ENCODE peak calls at places on chromosomes 5 and 9, in four cellular contexts. F, S, D and E are unnamed samples.
A peak's percentile ranks its signal among the peaks of the same experiment; 100 is the strongest.

GRCh38 chr9:114319147-114319546 is 3.8 kb upstream of the ORM1 start:
- DNase-seq in S (peak; percentile 35), F (no peak), D (no peak), E (no peak)

GRCh38 chr5:7828269-7828668 is 22.7 kb downstream of the CFAP90 start:
- DNase-seq in S (no peak), F (peak; percentile 14), D (no peak), E (no peak)

GRCh38 chr5:164000819-164001218 is 495.4 kb downstream of the MAT2B start:
- DNase-seq in F (no peak), S (no peak), D (no peak), E (no peak)

GRCh38 chr9:120905794-120906248 is 20.8 kb downstream of the TRAF1 start:
- DNase-seq in F (no peak), S (no peak), D (peak; percentile 15), E (no peak)

GRCh38 chr5:148474025-148474511 is 90.3 kb downstream of the FBXO38 start:
- DNase-seq in S (no peak), F (peak; percentile 67), D (no peak), E (no peak)

GRCh38 chr9:96620832-96621269 is 1.2 kb upstream of the CDC14B start:
- DNase-seq in D (no peak), S (no peak), F (no peak), E (no peak)

GRCh38 chr9:91502913-91503649 is 79.4 kb upstream of the NFIL3 start:
- DNase-seq in S (no peak), F (no peak), D (no peak), E (no peak)

GRCh38 chr9:122158202-122158601 is 1.4 kb downstream of the NDUFA8 start:
- DNase-seq in F (no peak), S (peak; percentile 23), D (peak; percentile 4), E (no peak)

GRCh38 chr9:91037511-91038482 is 236.2 kb downstream of the SYK start:
- DNase-seq in F (no peak), D (no peak), S (no peak), E (peak; percentile 59)

GRCh38 chr9:132946624-132947295 is 2.3 kb upstream of the TSC1 start:
- DNase-seq in D (no peak), S (no peak), F (peak; percentile 15), E (peak; percentile 7)

GRCh38 chr5:53996008-53996407 is 314.4 kb downstream of the ARL15 start:
- DNase-seq in F (no peak), S (no peak), D (no peak), E (no peak)

GRCh38 chr9:36116593-36116992 is 19.9 kb upstream of the GLIPR2 start:
- DNase-seq in F (no peak), D (no peak), S (no peak), E (no peak)

GRCh38 chr9:105911104-105911911 is 217.0 kb downstream of the TMEM38B start:
- DNase-seq in D (no peak), S (no peak), F (no peak), E (no peak)

GRCh38 chr9:132171702-132172101 is 9.8 kb downstream of the NTNG2 start:
- DNase-seq in D (no peak), S (no peak), F (no peak), E (no peak)

GRCh38 chr5:139282195-139282557 is 11.4 kb upstream of the MATR3 start:
- DNase-seq in S (no peak), F (no peak), D (no peak), E (no peak)

GRCh38 chr5:181120311-181120710 is 10.7 kb downstream of the OR2V1 start:
- DNase-seq in S (no peak), D (no peak), F (no peak), E (no peak)

GRCh38 chr5:112649882-112650281 is 87.8 kb upstream of the APC start:
- DNase-seq in F (no peak), D (no peak), S (no peak), E (no peak)

GRCh38 chr9:81390802-81391456 is 298.4 kb downstream of the TLE1 start:
- DNase-seq in D (no peak), F (no peak), S (peak; percentile 5), E (no peak)

GRCh38 chr5:136042665-136043121 is 13.9 kb downstream of the TGFBI start:
- DNase-seq in F (no peak), S (no peak), D (no peak), E (peak; percentile 43)

GRCh38 chr5:72133212-72133990 is 26.1 kb downstream of the MAP1B start:
- DNase-seq in F (no peak), S (no peak), D (no peak), E (no peak)

GRCh38 chr5:16593630-16594029 is 23.2 kb downstream of the RETREG1 start:
- DNase-seq in S (no peak), D (no peak), F (no peak), E (no peak)

GRCh38 chr9:108811944-108812343 is 43.8 kb downstream of the ACTL7B start:
- DNase-seq in D (no peak), F (no peak), S (peak; percentile 91), E (no peak)

GRCh38 chr5:82847564-82847963 is 229.6 kb downstream of the TMEM167A start:
- DNase-seq in D (no peak), F (no peak), S (no peak), E (no peak)

GRCh38 chr9:96398582-96399334 is 15.2 kb upstream of the SLC35D2 start:
- DNase-seq in S (no peak), D (no peak), F (no peak), E (no peak)

GRCh38 chr5:96453394-96453793 is 20.3 kb upstream of the PCSK1 start:
- DNase-seq in F (no peak), S (no peak), D (no peak), E (no peak)

GRCh38 chr5:92147263-92147662 is 764.1 kb upstream of the ARRDC3 start:
- DNase-seq in D (no peak), S (no peak), F (no peak), E (no peak)

GRCh38 chr5:62001640-62002039 is 304.4 kb upstream of the KIF2A start:
- DNase-seq in D (no peak), S (no peak), F (no peak), E (no peak)

GRCh38 chr9:131105952-131106351 is 9.6 kb downstream of the AIF1L start:
- DNase-seq in F (no peak), S (no peak), D (no peak), E (no peak)